ENCODE peak calls at places on chromosomes 6 and 20, in five cellular contexts. D is stimulated activated naive CD4-positive, alpha-beta T cell; T is choroid plexus epithelial cell; E is Right ventricle myocardium inferior; Y is activated T-cell treated with anti-CD3 and anti-CD28 coated beads for 24 hours. O is an unnamed sample.

GRCh38 chr20:2312876-2313275 is 17.1 kb downstream of the TGM3 start:
- DNase-seq in D (no peak), T (no peak), E (no peak), Y (no peak), O (no peak)

GRCh38 chr6:16388488-16388887 is 150.1 kb downstream of the GMPR start:
- DNase-seq in D (no peak), T (peak), E (no peak), Y (no peak), O (peak)

GRCh38 chr6:11202513-11203305 is 29.8 kb downstream of the NEDD9 start:
- DNase-seq in D (no peak), T (peak), E (no peak), Y (no peak), O (peak)

GRCh38 chr6:108118359-108118724 is 43.8 kb upstream of the OSTM1 start:
- DNase-seq in D (no peak), T (no peak), E (no peak), Y (no peak), O (no peak)

GRCh38 chr6:30719356-30719755 is 796 bp upstream of the TUBB start:
- DNase-seq in D (no peak), T (no peak), E (no peak), Y (no peak), O (no peak)

GRCh38 chr20:63831696-63832686 is 927 bp upstream of the ZBTB46 start:
- DNase-seq in D (no peak), T (peak), E (peak), Y (no peak), O (no peak)

GRCh38 chr20:36184816-36185776 is 30.6 kb downstream of the EPB41L1 start:
- DNase-seq in D (no peak), T (no peak), E (no peak), Y (no peak), O (no peak)

GRCh38 chr6:75204222-75204958 is 1.5 kb downstream of the COL12A1 start:
- DNase-seq in D (no peak), T (peak), E (peak), Y (no peak), O (peak)

GRCh38 chr20:7714549-7714948 is 225.7 kb downstream of the HAO1 start:
- DNase-seq in D (no peak), T (no peak), E (no peak), Y (no peak), O (no peak)